ENCODE peak calls at places on chromosomes 6 and 20, in six cellular contexts. Z is activated B cell treated with CpG ODN at 0.5 μM for 24 hours, B is progenitor cell of endocrine pancreas, K is mesothelial cell of epicardium, T is glutamatergic neuron, X is left ventricle myocardium inferior. L is an unnamed sample.

GRCh38 chr6:69580696-69581095 is 216.1 kb downstream of the LMBRD1 start:
- DNase-seq in T (no peak), B (no peak), X (no peak), Z (no peak), K (no peak), L (no peak)

GRCh38 chr6:169659820-169660610 is 41.8 kb downstream of the WDR27 start:
- DNase-seq in X (no peak), Z (no peak), K (no peak), B (no peak), T (no peak), L (no peak)

GRCh38 chr6:95581073-95581472 is 3.7 kb downstream of the MANEA start:
- DNase-seq in Z (no peak), K (no peak), B (no peak), X (no peak), T (no peak), L (no peak)

GRCh38 chr6:140541288-140541687 is 1166.8 kb upstream of the CITED2 start:
- DNase-seq in X (no peak), B (no peak), T (no peak), K (no peak), Z (no peak), L (no peak)

GRCh38 chr20:45934046-45934586 is 367 bp upstream of the PCIF1 start:
- DNase-seq in T (peak; percentile 90), K (no peak), X (peak; percentile 70), B (no peak), Z (no peak), L (peak; percentile 74)

GRCh38 chr20:39451386-39451785 is 489.2 kb downstream of the DHX35 start:
- DNase-seq in B (no peak), T (no peak), K (no peak), X (no peak), Z (no peak), L (no peak)

GRCh38 chr20:47500554-47500953 is 1.1 kb upstream of the NCOA3 start:
- DNase-seq in K (no peak), B (no peak), X (no peak), Z (no peak), T (no peak), L (no peak)

GRCh38 chr6:73648166-73648565 is 5.6 kb downstream of the SLC17A5 start:
- DNase-seq in T (no peak), Z (no peak), B (no peak), K (no peak), X (no peak), L (no peak)

GRCh38 chr6:134199848-134200606 is 117.9 kb downstream of the SGK1 start:
- DNase-seq in T (no peak), X (no peak), K (no peak), Z (no peak), B (no peak), L (no peak)

GRCh38 chr20:1033751-1034419 is 31.8 kb upstream of the RSPO4 start:
- DNase-seq in Z (no peak), B (no peak), T (no peak), X (no peak), K (no peak), L (no peak)

GRCh38 chr6:104955927-104956662 is 812 bp upstream of the LIN28B start:
- DNase-seq in T (peak; percentile 76), K (no peak), B (peak; percentile 19), X (no peak), Z (no peak), L (peak; percentile 77)

GRCh38 chr20:58763076-58763475 is 70.5 kb downstream of the NPEPL1 start:
- DNase-seq in X (no peak), B (no peak), K (no peak), Z (no peak), T (no peak), L (no peak)

GRCh38 chr20:50837532-50838321 is 42.9 kb downstream of the BCAS4 start:
- DNase-seq in K (peak; percentile 39), T (no peak), Z (no peak), B (no peak), X (peak; percentile 34), L (no peak)

GRCh38 chr20:14334306-14334930 is 3.0 kb downstream of the FLRT3 start:
- DNase-seq in X (no peak), B (peak; percentile 15), Z (no peak), T (peak; percentile 63), K (no peak), L (peak; percentile 45)

GRCh38 chr20:22652685-22653568 is 68.6 kb upstream of the FOXA2 start:
- DNase-seq in K (no peak), T (no peak), X (no peak), B (no peak), Z (no peak), L (peak; percentile 33)

GRCh38 chr20:50610212-50610718 is 81.1 kb downstream of the RIPOR3 start:
- DNase-seq in T (no peak), Z (no peak), X (no peak), K (no peak), B (no peak), L (no peak)

GRCh38 chr20:41654884-41655283 is 36.7 kb upstream of the CHD6 start:
- DNase-seq in Z (no peak), X (no peak), K (peak; percentile 54), B (peak; percentile 39), T (no peak), L (peak; percentile 63)

GRCh38 chr6:53282234-53282633 is 66.5 kb downstream of the ELOVL5 start:
- DNase-seq in Z (no peak), T (no peak), B (no peak), K (no peak), X (no peak), L (no peak)

DNA sequence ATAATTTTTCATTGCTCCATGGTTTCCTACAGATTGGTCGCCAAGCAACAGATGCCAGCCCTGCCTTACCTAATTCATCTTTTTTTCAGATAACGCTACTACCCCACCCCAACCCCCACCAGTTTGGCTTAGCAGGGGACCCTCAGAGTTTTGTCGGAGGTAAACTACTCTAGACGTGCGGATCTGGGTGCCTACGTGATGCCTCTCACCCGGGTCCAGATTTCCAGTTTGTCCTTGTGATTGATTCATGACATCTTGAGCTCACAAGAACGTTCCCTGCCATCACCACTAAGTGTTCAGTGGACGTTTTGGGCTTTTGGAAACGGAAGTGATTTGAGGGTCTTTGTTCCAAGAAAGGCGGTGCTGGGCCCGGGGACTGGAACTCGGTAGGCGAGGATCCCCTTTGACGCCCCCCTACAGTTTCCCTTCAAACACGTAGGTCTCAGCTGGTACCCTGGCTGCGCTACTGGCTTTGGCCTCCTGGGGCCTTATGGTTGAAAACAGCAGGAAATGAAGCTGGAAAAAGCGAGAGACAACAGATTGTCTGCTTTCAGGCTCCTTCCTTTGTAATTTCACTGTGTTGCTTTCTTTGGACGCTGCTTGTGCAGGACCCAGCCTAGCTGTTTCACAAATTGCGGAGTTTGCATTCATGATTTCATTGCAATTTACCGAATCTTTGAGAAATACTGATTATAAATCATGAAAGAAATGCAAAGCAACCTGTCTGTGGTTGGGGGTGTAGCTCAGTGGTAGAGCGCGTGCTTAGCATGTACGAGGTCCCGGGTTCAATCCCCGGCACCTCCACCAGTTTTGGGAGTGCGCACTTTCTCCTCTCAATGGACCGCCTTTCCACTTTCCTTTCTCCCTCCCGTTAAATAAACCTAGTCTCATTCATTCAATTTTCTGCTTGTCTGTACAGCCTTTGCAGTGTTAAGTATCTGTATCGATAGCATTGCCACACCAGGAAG is 81.0 kb downstream of the GPX5 start:
- DNase-seq in B (no peak), X (no peak), K (peak; percentile 67), Z (no peak), T (peak; percentile 84), L (peak; percentile 50)
- TF ChIP-seq CTCF in B (peak; percentile 56), X (no peak), K (peak; percentile 35), Z (no peak), T (peak; percentile 52), L (peak; percentile 29)

GRCh38 chr20:8663424-8663823 is 405.5 kb upstream of the PLCB4 start:
- DNase-seq in X (no peak), T (no peak), K (no peak), Z (no peak), B (no peak), L (no peak)

GRCh38 chr20:8662433-8662954 is 406.4 kb upstream of the PLCB4 start:
- DNase-seq in K (no peak), Z (no peak), T (no peak), B (no peak), X (no peak), L (no peak)

GRCh38 chr20:8661229-8662023 is 407.5 kb upstream of the PLCB4 start:
- DNase-seq in K (no peak), T (no peak), B (no peak), X (no peak), Z (no peak), L (no peak)

GRCh38 chr20:8667306-8667705 is 401.6 kb upstream of the PLCB4 start:
- DNase-seq in K (no peak), B (no peak), X (peak; percentile 18), T (no peak), Z (no peak), L (no peak)

GRCh38 chr20:8664778-8665177 is 404.1 kb upstream of the PLCB4 start:
- DNase-seq in Z (no peak), X (no peak), B (no peak), T (no peak), K (no peak), L (no peak)
- TF ChIP-seq CTCF in Z (no peak), X (peak; percentile 46), B (no peak), T (peak; percentile 21), K (no peak), L (peak; percentile 26)

DNA sequence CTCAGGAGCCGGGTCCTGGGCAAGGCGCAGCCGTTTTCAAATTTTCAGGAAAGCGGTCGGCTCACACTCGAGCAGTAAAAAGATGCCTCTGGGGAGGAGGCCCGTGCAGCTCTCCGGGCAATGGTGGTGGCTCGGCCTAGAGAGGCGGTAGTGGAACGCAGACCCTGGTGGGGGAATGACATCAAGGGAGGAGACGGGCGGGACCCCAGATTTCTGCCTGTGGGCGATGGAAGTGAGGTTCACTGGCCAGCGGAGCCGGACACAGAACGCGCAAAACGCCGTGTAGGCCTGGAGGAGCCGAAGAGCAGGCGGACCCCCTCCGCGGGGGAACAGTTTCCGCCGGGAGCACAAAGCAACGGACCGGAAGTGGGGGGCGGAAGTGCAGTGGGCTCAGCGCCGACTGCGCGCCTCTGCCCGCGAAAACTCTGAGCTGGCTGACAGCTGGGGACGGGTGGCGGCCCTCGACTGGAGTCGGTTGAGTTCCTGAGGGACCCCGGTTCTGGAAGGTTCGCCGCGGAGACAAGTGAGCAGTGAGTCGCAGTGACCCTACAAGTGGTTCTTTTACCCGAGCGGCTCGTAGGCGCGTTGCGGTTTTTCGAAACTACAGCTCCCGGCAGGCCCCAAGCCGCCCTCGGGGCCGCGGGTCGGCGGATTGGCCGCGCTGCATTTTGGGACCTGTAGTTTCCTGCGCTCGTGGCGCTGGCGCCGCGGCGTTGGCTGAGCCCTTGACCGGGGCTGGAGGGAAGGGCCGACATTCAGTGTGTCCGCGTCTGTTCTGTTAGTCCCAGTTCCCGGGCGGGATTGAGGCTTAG is at the start of gene RTEL1:
- DNase-seq in K (peak; percentile 94), T (peak; percentile 95), X (peak; percentile 93), Z (peak; percentile 95), B (peak; percentile 81), L (peak; percentile 92)
- TF ChIP-seq CTCF in K (no peak), T (no peak), X (no peak), Z (no peak), B (no peak), L (no peak)

GRCh38 chr20:61163027-61163426 is 89.0 kb upstream of the CDH4 start:
- DNase-seq in K (no peak), X (no peak), T (no peak), B (no peak), Z (no peak), L (no peak)

GRCh38 chr20:61159940-61160688 is 91.9 kb upstream of the CDH4 start:
- DNase-seq in Z (no peak), T (no peak), X (no peak), K (no peak), B (no peak), L (no peak)

GRCh38 chr20:61162506-61162905 is 89.6 kb upstream of the CDH4 start:
- DNase-seq in T (no peak), B (no peak), Z (no peak), K (no peak), X (no peak), L (no peak)

GRCh38 chr20:61157301-61157700 is 94.8 kb upstream of the CDH4 start:
- DNase-seq in T (no peak), Z (no peak), B (no peak), K (no peak), X (no peak), L (no peak)

GRCh38 chr20:61161649-61162210 is 90.3 kb upstream of the CDH4 start:
- DNase-seq in Z (no peak), X (no peak), B (no peak), K (no peak), T (no peak), L (no peak)
- TF ChIP-seq CTCF in Z (no peak), X (peak; percentile 21), B (no peak), K (no peak), T (no peak), L (no peak)